ENCODE peak calls at places on chromosomes 12 and 14, in eight cellular contexts. M, G, Q, H, E, L, A and X are unnamed samples.

GRCh38 chr12:69204191-69204590 is 35.2 kb upstream of the CPSF6 start:
- DNase-seq in M (no peak), G (no peak), Q (no peak), H (no peak), E (no peak), L (no peak), A (no peak), X (no peak)

GRCh38 chr14:94423465-94424056 is 29.0 kb downstream of the SERPINA11 start:
- DNase-seq in M (peak; percentile 21), G (peak; percentile 3), Q (peak; percentile 49), H (peak; percentile 5), E (peak; percentile 64), L (peak; percentile 12), A (peak; percentile 73), X (peak; percentile 74)

GRCh38 chr12:6140646-6141045 is 16.2 kb upstream of the VWF start:
- DNase-seq in M (no peak), G (no peak), Q (no peak), H (no peak), E (no peak), L (no peak), A (no peak), X (no peak)

GRCh38 chr12:132218915-132219314 is 74.7 kb downstream of the NOC4L start:
- DNase-seq in M (no peak), G (peak; percentile 37), Q (peak; percentile 29), H (no peak), E (no peak), L (peak; percentile 80), A (peak; percentile 53), X (no peak)

GRCh38 chr14:58805057-58805456 is 167.3 kb downstream of the DACT1 start:
- DNase-seq in M (no peak), G (no peak), Q (no peak), H (no peak), E (no peak), L (peak; percentile 47), A (no peak), X (no peak)

GRCh38 chr12:41433460-41433859 is 245.3 kb downstream of the PDZRN4 start:
- DNase-seq in M (no peak), G (no peak), Q (no peak), H (no peak), E (no peak), L (peak; percentile 16), A (no peak), X (no peak)

GRCh38 chr14:90755661-90756304 is 60.4 kb downstream of the TTC7B start:
- DNase-seq in M (no peak), G (no peak), Q (no peak), H (no peak), E (no peak), L (no peak), A (peak; percentile 10), X (no peak)

GRCh38 chr12:32944195-32944594 is 47.6 kb upstream of the PKP2 start:
- DNase-seq in M (no peak), G (no peak), Q (no peak), H (no peak), E (no peak), L (no peak), A (no peak), X (no peak)

GRCh38 chr12:20120296-20120695 is 248.0 kb upstream of the PDE3A start:
- DNase-seq in M (no peak), G (no peak), Q (no peak), H (no peak), E (no peak), L (no peak), A (no peak), X (no peak)

GRCh38 chr12:130204441-130204840 is 42.2 kb downstream of the FZD10 start:
- DNase-seq in M (no peak), G (no peak), Q (no peak), H (no peak), E (no peak), L (no peak), A (no peak), X (no peak)

GRCh38 chr12:67630373-67631088 is 18.0 kb upstream of the DYRK2 start:
- DNase-seq in M (no peak), G (peak; percentile 85), Q (no peak), H (peak; percentile 55), E (peak; percentile 64), L (peak; percentile 20), A (peak; percentile 73), X (no peak)

GRCh38 chr12:104623920-104624319 is 167.2 kb downstream of the CHST11 start:
- DNase-seq in M (no peak), G (no peak), Q (no peak), H (no peak), E (no peak), L (peak; percentile 35), A (no peak), X (no peak)

GRCh38 chr14:103679351-103679750 is 35.9 kb downstream of the XRCC3 start:
- DNase-seq in M (no peak), G (no peak), Q (peak; percentile 83), H (no peak), E (no peak), L (peak; percentile 45), A (peak; percentile 52), X (no peak)

GRCh38 chr14:23640524-23641141 is 4.5 kb downstream of the DHRS2 start:
- DNase-seq in M (no peak), G (no peak), Q (no peak), H (no peak), E (no peak), L (peak; percentile 74), A (no peak), X (no peak)

GRCh38 chr12:46369095-46369473 is 3.5 kb downstream of the SLC38A2 start:
- DNase-seq in M (no peak), G (no peak), Q (no peak), H (no peak), E (no peak), L (no peak), A (no peak), X (no peak)